ENCODE peak calls at places on chromosomes 11 and 22, in five cellular contexts. A, V, L, S and X are unnamed samples.
A peak's percentile ranks its signal among the peaks of the same experiment; 100 is the strongest.

GRCh38 chr22:37636949-37637273 is 2.6 kb upstream of the SH3BP1 start:
- DNase-seq in A (no peak), V (no peak), L (no peak), S (no peak), X (no peak)

GRCh38 chr11:2988996-2989395 is 3.1 kb downstream of the NAP1L4 start:
- DNase-seq in A (no peak), V (no peak), L (no peak), S (no peak), X (no peak)

GRCh38 chr11:123231263-123231662 is 36.2 kb upstream of the CLMP start:
- DNase-seq in A (no peak), V (peak; percentile 28), L (no peak), S (no peak), X (no peak)

GRCh38 chr11:488579-488978 is 18.5 kb downstream of the RNH1 start:
- DNase-seq in A (no peak), V (no peak), L (no peak), S (no peak), X (peak; percentile 28)

GRCh38 chr11:60307507-60308195 is 19.4 kb upstream of the MS4A6E start:
- DNase-seq in A (no peak), V (no peak), L (no peak), S (no peak), X (no peak)

GRCh38 chr11:35661539-35661938 is 1.0 kb upstream of the TRIM44 start:
- DNase-seq in A (no peak), V (no peak), L (no peak), S (no peak), X (no peak)

GRCh38 chr11:1938343-1939005 is 8.7 kb upstream of the MRPL23 start:
- DNase-seq in A (no peak), V (no peak), L (no peak), S (no peak), X (peak; percentile 42)

GRCh38 chr11:61695917-61696316 is 15.7 kb downstream of the DAGLA start:
- DNase-seq in A (no peak), V (no peak), L (no peak), S (peak; percentile 27), X (peak; percentile 56)

GRCh38 chr11:112834277-112834755 is 126.9 kb upstream of the NCAM1 start:
- DNase-seq in A (no peak), V (no peak), L (no peak), S (no peak), X (peak; percentile 82)

GRCh38 chr11:101718406-101718805 is 134.6 kb upstream of the TRPC6 start:
- DNase-seq in A (no peak), V (no peak), L (no peak), S (no peak), X (no peak)

GRCh38 chr11:2128102-2128511 is 11.1 kb downstream of the IGF2 start:
- DNase-seq in A (no peak), V (no peak), L (no peak), S (no peak), X (no peak)

GRCh38 chr11:77063861-77064260 is 2.9 kb upstream of the CAPN5 start:
- DNase-seq in A (no peak), V (no peak), L (no peak), S (no peak), X (no peak)

GRCh38 chr11:1487851-1488574 is 1.4 kb upstream of the MOB2 start:
- DNase-seq in A (no peak), V (no peak), L (no peak), S (no peak), X (no peak)

GRCh38 chr11:20035701-20036601 is 124.3 kb downstream of the DBX1 start:
- DNase-seq in A (no peak), V (peak; percentile 91), L (peak; percentile 40), S (no peak), X (no peak)

GRCh38 chr11:70788247-70789022 is 390.1 kb downstream of the CTTN start:
- DNase-seq in A (no peak), V (no peak), L (peak; percentile 44), S (no peak), X (no peak)

GRCh38 chr11:26944866-26945664 is 48.8 kb upstream of the FIBIN start:
- DNase-seq in A (no peak), V (no peak), L (no peak), S (no peak), X (no peak)

GRCh38 chr11:12995211-12995610 is 13.9 kb upstream of the RASSF10 start:
- DNase-seq in A (no peak), V (no peak), L (peak; percentile 60), S (no peak), X (no peak)

GRCh38 chr11:112392860-112393259 is 132.2 kb upstream of the PLET1 start:
- DNase-seq in A (no peak), V (no peak), L (no peak), S (no peak), X (no peak)

GRCh38 chr22:37454857-37455686 is 27.8 kb upstream of the ELFN2 start:
- DNase-seq in A (no peak), V (peak; percentile 88), L (peak; percentile 47), S (no peak), X (no peak)

GRCh38 chr11:66967670-66968425 is 7.3 kb upstream of the C11orf86 start:
- DNase-seq in A (no peak), V (no peak), L (no peak), S (no peak), X (no peak)

DNA sequence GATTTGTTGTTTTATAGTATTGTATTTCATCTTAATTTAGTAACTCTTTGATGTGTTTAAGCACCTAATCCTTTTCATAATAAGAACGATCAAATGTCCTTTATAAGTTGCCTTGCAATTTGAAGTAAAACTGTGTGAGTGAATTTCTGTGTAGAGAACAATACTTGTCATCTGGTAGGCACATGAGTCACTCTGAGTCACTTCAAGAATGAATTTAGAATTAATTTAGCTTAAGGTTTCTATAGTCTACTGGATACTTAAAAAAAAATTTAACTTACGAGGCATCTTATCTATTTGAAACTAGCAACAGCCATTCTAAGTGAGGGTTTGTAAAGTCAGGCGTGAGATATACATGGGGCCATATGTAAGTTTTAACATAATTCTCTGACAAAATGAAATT is 85.0 kb downstream of the C22orf31 start:
- DNase-seq in A (no peak), V (no peak), L (no peak), S (no peak), X (no peak)
- H4K20me1 ChIP-seq in A (no peaks in the 10 kb centered on the region), V (no peaks in the 10 kb centered on the region), L (peaks cover 3% of the 10 kb centered on the region), S (no peaks in the 10 kb centered on the region), X (no peaks in the 10 kb centered on the region)

GRCh38 chr11:44631831-44632230 is 66.4 kb downstream of the CD82 start:
- DNase-seq in A (no peak), V (no peak), L (no peak), S (no peak), X (no peak)

GRCh38 chr11:44632466-44633123 is 67.1 kb downstream of the CD82 start:
- DNase-seq in A (no peak), V (peak; percentile 49), L (peak; percentile 77), S (no peak), X (no peak)

GRCh38 chr11:44637477-44637876 is 72.0 kb downstream of the CD82 start:
- DNase-seq in A (no peak), V (no peak), L (no peak), S (no peak), X (no peak)

GRCh38 chr11:44633641-44634040 is 68.2 kb downstream of the CD82 start:
- DNase-seq in A (no peak), V (no peak), L (no peak), S (no peak), X (peak; percentile 56)

DNA sequence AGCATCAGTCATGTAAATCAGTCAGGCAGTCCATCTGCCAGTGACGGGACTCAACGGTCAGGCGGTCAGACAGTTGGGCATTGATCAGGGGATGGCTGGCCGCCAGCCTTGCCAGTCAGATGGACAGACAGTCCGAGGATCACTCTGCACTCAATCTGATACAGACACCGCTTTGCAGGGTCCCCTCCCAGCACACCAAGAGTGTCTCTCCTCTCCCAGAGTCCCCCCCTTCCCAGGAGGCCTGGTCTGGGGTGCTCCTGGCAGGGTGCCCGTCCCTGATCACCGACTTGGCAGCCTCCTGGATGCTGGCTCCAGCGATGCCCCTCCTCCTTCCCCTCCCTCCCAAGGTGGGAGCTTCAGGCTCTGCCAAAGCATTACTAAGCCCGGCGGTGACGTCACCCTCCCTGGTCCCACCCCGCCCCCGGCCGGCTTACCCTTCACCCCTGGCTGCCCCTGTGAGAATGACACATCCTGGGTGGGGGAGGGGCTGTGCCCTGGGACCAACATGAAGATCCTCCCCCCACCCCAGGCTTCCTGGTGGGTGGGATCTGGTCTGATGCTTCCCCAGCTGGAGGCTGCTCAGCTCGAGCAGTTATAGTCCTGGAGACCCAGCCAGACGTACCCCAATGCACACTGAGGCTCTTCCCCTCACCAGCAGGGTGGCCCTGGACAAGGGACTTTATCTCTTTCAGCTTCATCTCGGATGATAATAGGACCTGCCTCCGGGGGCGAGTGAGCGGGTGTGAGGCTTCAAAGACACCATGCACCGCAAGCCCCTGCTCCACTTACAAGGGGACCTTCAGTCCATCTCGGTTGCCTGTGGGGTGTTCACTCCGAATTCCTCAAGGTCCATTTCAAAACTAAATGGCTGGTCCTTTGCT is 69.2 kb downstream of the CD82 start:
- DNase-seq in A (no peak), V (no peak), L (peak; percentile 57), S (no peak), X (peak; percentile 90)
- TF ChIP-seq GABPA in A (no peak), V (no peak), L (no peak), S (no peak), X (no peak)

GRCh38 chr11:117152066-117152465 is 8.0 kb downstream of the PAFAH1B2 start:
- DNase-seq in A (no peak), V (no peak), L (no peak), S (no peak), X (no peak)
- H4K20me1 ChIP-seq in A (peaks cover 16% of the 10 kb centered on the region), V (peaks cover 73% of the 10 kb centered on the region), L (no peaks in the 10 kb centered on the region), S (no peaks in the 10 kb centered on the region), X (peaks cover 99% of the 10 kb centered on the region)

GRCh38 chr11:73872746-73873412 is 3.8 kb downstream of the COA4 start:
- DNase-seq in A (no peak), V (no peak), L (no peak), S (no peak), X (no peak)

GRCh38 chr11:73866095-73866579 is 10.5 kb downstream of the COA4 start:
- DNase-seq in A (no peak), V (no peak), L (no peak), S (no peak), X (peak; percentile 62)

GRCh38 chr11:73870261-73870660 is 6.4 kb downstream of the COA4 start:
- DNase-seq in A (no peak), V (no peak), L (no peak), S (no peak), X (no peak)

GRCh38 chr11:73866586-73866996 is 10.1 kb downstream of the COA4 start:
- DNase-seq in A (no peak), V (peak; percentile 52), L (no peak), S (no peak), X (peak; percentile 58)

GRCh38 chr11:73869234-73869949 is 7.3 kb downstream of the COA4 start:
- DNase-seq in A (no peak), V (no peak), L (no peak), S (no peak), X (no peak)
- TF ChIP-seq GABPA in A (no peak), V (no peak), L (no peak), S (no peak), X (no peak)